ENCODE peak calls at places on chromosomes 1 and 21, in ten cellular contexts. N, B, E, W, Y, U, M, H, V and G are unnamed samples. For H3K4me1, the result is how much of the 10 kb centered on the place peaks cover.

GRCh38 chr1:54353959-54354358 is 52.2 kb downstream of the SSBP3 start:
- DNase-seq in N (no peak), B (no peak), E (no peak), W (no peak), Y (no peak), U (no peak), M (no peak), H (no peak), V (no peak), G (no peak)

GRCh38 chr1:154459044-154459443 is 43.0 kb upstream of the TDRD10 start:
- DNase-seq in N (peak), B (no peak), E (no peak), W (no peak), Y (no peak), U (no peak), M (no peak), H (no peak), V (no peak), G (no peak)

GRCh38 chr1:207603777-207604176 is 41.2 kb upstream of the CR1L start:
- DNase-seq in N (no peak), B (no peak), E (no peak), W (no peak), Y (peak), U (no peak), M (no peak), H (no peak), V (no peak), G (no peak)

GRCh38 chr1:203645996-203646395 is 19.4 kb downstream of the ATP2B4 start:
- DNase-seq in N (no peak), B (no peak), E (no peak), W (no peak), Y (peak), U (no peak), M (no peak), H (no peak), V (no peak), G (no peak)

GRCh38 chr21:17726047-17726446 is 93.1 kb downstream of the C21orf91 start:
- DNase-seq in N (no peak), B (peak), E (no peak), W (no peak), Y (peak), U (no peak), M (no peak), H (no peak), V (no peak), G (no peak)

GRCh38 chr1:14626869-14627607 is 28.6 kb downstream of the KAZN start:
- DNase-seq in N (no peak), B (no peak), E (no peak), W (peak), Y (peak), U (no peak), M (no peak), H (peak), V (no peak), G (peak)

GRCh38 chr1:5389101-5389885 is 602.9 kb downstream of the NPHP4 start:
- DNase-seq in N (no peak), B (no peak), E (no peak), W (no peak), Y (no peak), U (no peak), M (no peak), H (no peak), V (no peak), G (no peak)

GRCh38 chr1:118589486-118589885 is 398.7 kb downstream of the TBX15 start:
- DNase-seq in N (no peak), B (no peak), E (no peak), W (no peak), Y (no peak), U (no peak), M (no peak), H (no peak), V (no peak), G (no peak)

GRCh38 chr1:151816964-151817730 is 11.9 kb upstream of the LINGO4 start:
- DNase-seq in N (no peak), B (no peak), E (no peak), W (no peak), Y (no peak), U (no peak), M (no peak), H (no peak), V (no peak), G (no peak)

GRCh38 chr1:41662061-41662655 is 177.7 kb upstream of the EDN2 start:
- DNase-seq in N (peak), B (peak), E (peak), W (peak), Y (peak), U (no peak), M (peak), H (peak), V (peak), G (peak)

GRCh38 chr1:31101147-31101502 is 35.6 kb upstream of the PUM1 start:
- DNase-seq in N (no peak), B (no peak), E (no peak), W (peak), Y (peak), U (no peak), M (no peak), H (no peak), V (no peak), G (no peak)

GRCh38 chr21:36260030-36260787 is 59.8 kb upstream of the MORC3 start:
- DNase-seq in N (no peak), B (peak), E (no peak), W (peak), Y (peak), U (no peak), M (peak), H (peak), V (peak), G (peak)

GRCh38 chr21:35547946-35548774 is 499.1 kb upstream of the RUNX1 start:
- DNase-seq in N (no peak), B (no peak), E (no peak), W (no peak), Y (no peak), U (no peak), M (no peak), H (no peak), V (no peak), G (no peak)

GRCh38 chr1:107821340-107821739 is 143.6 kb downstream of the VAV3 start:
- DNase-seq in N (no peak), B (no peak), E (no peak), W (no peak), Y (no peak), U (no peak), M (no peak), H (no peak), V (no peak), G (no peak)

GRCh38 chr1:233114159-233114558 is 163.7 kb downstream of the NTPCR start:
- DNase-seq in N (no peak), B (peak), E (no peak), W (peak), Y (peak), U (no peak), M (no peak), H (no peak), V (no peak), G (no peak)

GRCh38 chr1:4173731-4174130 is 273.7 kb upstream of the C1orf174 start:
- DNase-seq in N (peak), B (no peak), E (peak), W (no peak), Y (no peak), U (peak), M (no peak), H (no peak), V (no peak), G (no peak)

GRCh38 chr1:205271277-205271676 is 43.5 kb downstream of the TMCC2 start:
- DNase-seq in N (no peak), B (no peak), E (no peak), W (peak), Y (peak), U (no peak), M (no peak), H (no peak), V (no peak), G (no peak)
- TF ChIP-seq CTCF in N (no peak), B (peak), E (no peak), W (peak), Y (peak), U (no peak), M (no peak), H (no peak), V (no peak), G (no peak)

DNA sequence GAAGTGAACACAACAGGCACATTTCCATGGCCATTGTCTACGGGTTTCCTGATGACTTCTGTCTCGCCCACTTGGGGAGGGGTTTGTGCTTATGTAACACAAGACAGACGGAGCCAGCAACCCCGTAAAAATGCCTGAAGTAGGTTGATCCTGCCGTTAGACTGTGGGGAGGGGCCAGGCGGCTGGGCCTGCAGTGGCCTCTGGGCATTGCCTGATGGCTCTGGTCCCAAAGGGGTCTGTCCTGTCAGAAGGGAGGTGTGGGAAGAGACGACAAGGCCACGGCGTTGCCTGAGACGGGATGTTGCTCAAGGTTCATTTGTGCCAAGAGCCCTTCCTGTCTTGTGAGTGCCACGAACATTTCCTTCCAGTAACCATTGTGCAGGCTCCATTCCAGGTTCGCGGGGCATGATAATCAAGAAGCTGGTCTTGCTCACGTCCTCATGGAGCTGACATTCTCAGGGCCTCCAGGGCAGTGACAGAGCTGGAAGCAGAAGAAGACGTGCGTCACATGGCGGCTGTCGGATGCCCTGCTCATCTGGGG is 44.7 kb downstream of the ABCG1 start:
- DNase-seq in N (peak), B (no peak), E (peak), W (peak), Y (no peak), U (no peak), M (no peak), H (peak), V (no peak), G (peak)
- H3K27ac ChIP-seq in N (no peak), B (no peak), E (peak), W (no peak), Y (no peak), U (peak), M (no peak), H (peak), V (peak), G (peak)

DNA sequence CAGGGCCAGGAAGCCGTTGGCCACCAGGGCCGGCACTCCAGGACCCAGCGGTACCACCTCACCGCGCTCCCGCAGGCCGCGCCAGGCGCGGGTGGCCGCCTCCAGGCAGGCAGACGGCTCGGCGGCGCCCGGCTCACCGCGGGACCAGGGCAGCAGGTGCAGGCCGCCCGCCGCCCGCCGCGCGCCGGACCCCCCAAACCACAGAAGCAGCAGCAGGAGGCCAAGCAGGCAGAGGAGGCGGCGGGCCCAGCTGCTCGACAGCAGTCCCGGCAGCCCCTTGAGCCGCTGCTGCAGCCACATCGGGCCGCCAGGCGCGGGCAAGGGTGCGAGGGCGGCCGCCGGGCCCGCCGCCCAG is 312 bp downstream of the KIAA2013 start:
- DNase-seq in N (no peak), B (no peak), E (no peak), W (no peak), Y (no peak), U (no peak), M (no peak), H (no peak), V (no peak), G (no peak)
- H3K4me1 ChIP-seq in N (under half), B (under half), E (under half), W (under half), Y (under half), U (half or more), M (under half), H (under half), V (under half), G (under half)

DNA sequence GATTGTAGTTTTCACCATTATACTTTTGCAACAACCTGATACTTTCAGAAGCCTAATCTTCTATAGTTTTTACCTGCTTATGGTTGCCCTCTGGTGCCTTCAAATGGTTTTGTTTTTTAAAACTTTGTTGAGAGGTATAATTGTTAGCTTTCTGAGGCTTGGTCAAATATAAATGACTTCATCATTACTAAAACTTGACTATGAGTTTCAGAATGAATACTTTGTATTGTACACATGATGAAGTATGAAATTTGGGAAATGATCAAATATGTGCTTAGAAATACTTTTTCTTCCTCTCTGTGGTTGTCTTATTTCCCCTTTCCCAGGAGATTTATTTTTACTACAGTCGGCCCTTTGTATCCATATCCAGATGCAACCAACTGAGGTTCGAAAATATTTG is 151.8 kb upstream of the B3GALT2 start:
- DNase-seq in N (no peak), B (no peak), E (no peak), W (peak), Y (peak), U (no peak), M (peak), H (no peak), V (no peak), G (no peak)
- TF ChIP-seq CTCF in N (no peak), B (no peak), E (no peak), W (peak), Y (peak), U (no peak), M (peak), H (no peak), V (peak), G (no peak)